ENCODE peak calls at places on chromosomes 5 and 9, in six cellular contexts. L is activated CD4-positive, alpha-beta T cell treated with anti-CD3 and anti-CD28 coated beads, Interleukin-2, amount 50 U/mL, for 4 hours; S is KBM-7; G is heart left ventricle; B is progenitor cell of endocrine pancreas; I is fibroblast of gingiva. P is an unnamed sample.

GRCh38 chr9:127667127-127667844 is 39.5 kb upstream of the CFAP157 start:
- DNase-seq in L (no peak), G (no peak), I (no peak), S (no peak), B (no peak), P (no peak)

GRCh38 chr9:75448281-75448680 is 360.0 kb downstream of the OSTF1 start:
- DNase-seq in G (no peak), B (no peak), I (peak; percentile 17), L (no peak), S (no peak), P (no peak)

GRCh38 chr5:175542232-175542965 is 64.0 kb downstream of the SFXN1 start:
- DNase-seq in G (no peak), B (no peak), S (peak; percentile 52), I (no peak), L (no peak), P (no peak)

GRCh38 chr5:87154191-87154590 is 113.5 kb upstream of the RASA1 start:
- DNase-seq in L (no peak), G (no peak), S (no peak), B (no peak), I (no peak), P (no peak)

GRCh38 chr9:94207781-94208180 is 51.3 kb upstream of the ZNF169 start:
- DNase-seq in I (no peak), G (no peak), B (no peak), L (no peak), S (no peak), P (no peak)

GRCh38 chr9:126522957-126523356 is 90.8 kb upstream of the LMX1B start:
- DNase-seq in S (no peak), B (no peak), G (no peak), L (no peak), I (no peak), P (no peak)

GRCh38 chr9:128845186-128845931 is 15.8 kb upstream of the SPOUT1 start:
- DNase-seq in L (no peak), S (no peak), B (no peak), G (no peak), I (no peak), P (no peak)

GRCh38 chr5:138109463-138110265 is 25.8 kb downstream of the WNT8A start:
- DNase-seq in I (no peak), S (no peak), B (no peak), G (no peak), L (no peak), P (no peak)

GRCh38 chr5:122720347-122720746 is 54.5 kb upstream of the SNX2 start:
- DNase-seq in I (no peak), L (no peak), S (no peak), G (no peak), B (no peak), P (no peak)

GRCh38 chr9:6351757-6352156 is 23.6 kb downstream of the TPD52L3 start:
- DNase-seq in B (no peak), S (no peak), G (no peak), I (no peak), L (no peak), P (no peak)

GRCh38 chr5:601771-602465 is 10.2 kb upstream of the CEP72 start:
- DNase-seq in I (no peak), B (no peak), G (peak; percentile 11), L (no peak), S (no peak), P (no peak)

GRCh38 chr5:68261174-68262021 is 45.8 kb downstream of the PIK3R1 start:
- DNase-seq in S (no peak), L (no peak), I (peak; percentile 74), B (no peak), G (no peak), P (no peak)

GRCh38 chr9:111039203-111039907 is 1.1 kb upstream of the LPAR1 start:
- DNase-seq in B (peak; percentile 13), L (no peak), I (no peak), G (no peak), S (no peak), P (no peak)

GRCh38 chr5:137730331-137730730 is 5.6 kb downstream of the KLHL3 start:
- DNase-seq in S (no peak), B (no peak), G (no peak), I (no peak), L (no peak), P (no peak)

GRCh38 chr5:138491284-138491648 is 26.0 kb downstream of the EGR1 start:
- DNase-seq in B (no peak), I (no peak), S (no peak), L (no peak), G (no peak), P (no peak)

GRCh38 chr5:37787742-37788141 is 52.1 kb downstream of the GDNF start:
- DNase-seq in L (no peak), I (no peak), S (no peak), B (no peak), G (no peak), P (no peak)

GRCh38 chr5:105953616-105954015 is 1717.1 kb downstream of the EFNA5 start:
- DNase-seq in S (no peak), L (no peak), B (no peak), I (no peak), G (no peak), P (no peak)

GRCh38 chr5:149549461-149550266 is 1.6 kb downstream of the CSNK1A1 start:
- DNase-seq in I (peak; percentile 44), B (no peak), S (peak; percentile 74), L (peak; percentile 18), G (peak; percentile 34), P (peak; percentile 9)

GRCh38 chr9:93081931-93082330 is 14.1 kb upstream of the CARD19 start:
- DNase-seq in G (no peak), B (no peak), I (peak; percentile 48), L (no peak), S (no peak), P (no peak)

GRCh38 chr5:62600560-62601252 is 22.1 kb downstream of the LRRC70 start:
- DNase-seq in B (no peak), S (no peak), I (no peak), G (no peak), L (no peak), P (no peak)

GRCh38 chr9:134163374-134164196 is 779 bp downstream of the RNU6ATAC start:
- DNase-seq in B (peak; percentile 34), I (peak; percentile 42), G (peak; percentile 62), S (no peak), L (peak; percentile 63), P (peak; percentile 63)

GRCh38 chr5:143008032-143008431 is 237.9 kb downstream of the ARHGAP26 start:
- DNase-seq in L (no peak), B (no peak), G (no peak), I (no peak), S (no peak), P (no peak)

GRCh38 chr5:173763410-173763809 is 124.7 kb upstream of the CPEB4 start:
- DNase-seq in L (no peak), S (no peak), B (no peak), I (no peak), G (no peak), P (no peak)

GRCh38 chr5:115575167-115576070 is 26.9 kb downstream of the TICAM2 start:
- DNase-seq in G (no peak), I (no peak), S (no peak), B (no peak), L (no peak), P (no peak)

GRCh38 chr5:138660051-138660572 is 84.9 kb upstream of the HSPA9 start:
- DNase-seq in I (no peak), G (no peak), L (no peak), S (no peak), B (no peak), P (no peak)

GRCh38 chr9:82202808-82203207 is 214.2 kb downstream of the SPATA31D1 start:
- DNase-seq in G (no peak), I (peak; percentile 56), S (no peak), L (no peak), B (no peak), P (no peak)

GRCh38 chr9:70156729-70157128 is 102.0 kb upstream of the SMC5 start:
- DNase-seq in G (no peak), I (no peak), S (no peak), L (no peak), B (no peak), P (no peak)

GRCh38 chr9:27368317-27368985 is 71.5 kb upstream of the EQTN start:
- DNase-seq in I (peak; percentile 85), G (no peak), B (no peak), S (no peak), L (no peak), P (no peak)

GRCh38 chr5:157558681-157559080 is 16.9 kb downstream of the ADAM19 start:
- DNase-seq in L (no peak), G (no peak), S (no peak), B (no peak), I (no peak), P (no peak)

GRCh38 chr9:129309041-129309430 is 131.0 kb upstream of the IER5L start:
- DNase-seq in L (no peak), B (no peak), I (no peak), S (no peak), G (peak; percentile 11), P (no peak)

GRCh38 chr5:83711982-83712601 is 8.6 kb downstream of the HAPLN1 start:
- DNase-seq in S (peak; percentile 27), L (no peak), I (peak; percentile 14), B (peak; percentile 22), G (no peak), P (no peak)

GRCh38 chr5:160629007-160629402 is 207.3 kb downstream of the PTTG1 start:
- DNase-seq in B (no peak), S (no peak), L (no peak), I (no peak), G (no peak), P (no peak)

GRCh38 chr9:121985792-121986494 is 107.2 kb downstream of the TTLL11 start:
- DNase-seq in I (peak; percentile 74), S (no peak), G (peak; percentile 70), B (no peak), L (no peak), P (no peak)

GRCh38 chr5:107365355-107366109 is 305.2 kb downstream of the EFNA5 start:
- DNase-seq in B (no peak), S (peak; percentile 34), G (no peak), L (no peak), I (no peak), P (no peak)

GRCh38 chr5:76657683-76658311 is 34.6 kb upstream of the F2RL2 start:
- DNase-seq in B (no peak), G (no peak), L (no peak), S (no peak), I (no peak), P (no peak)

P was measured in activated T-cell treated with anti-CD3 and anti-CD28 coated beads, Interleukin-2, amount 50 U/mL, for 4 hours.